ENCODE peak calls at places on chromosomes 4 and X, in six cellular contexts. One of them, this sample, is unnamed.

GRCh38 chrX:34848281-34848680 is 94.3 kb upstream of the FAM47B start:
- DNase-seq in A549: no peak
- DNase-seq in HepG2: no peak
- DNase-seq in K562: no peak
- DNase-seq in endothelial cell of umbilical vein: no peak
- DNase-seq in GM12878: no peak
- DNase-seq in this sample: no peak

GRCh38 chrX:140724337-140725105 is 15.0 kb downstream of the LINC00632 start:
- DNase-seq in A549: no peak
- DNase-seq in HepG2: no peak
- DNase-seq in K562: no peak
- DNase-seq in endothelial cell of umbilical vein: no peak
- DNase-seq in GM12878: no peak
- DNase-seq in this sample: no peak

GRCh38 chrX:11458175-11458574 is 165.0 kb downstream of the AMELX start:
- DNase-seq in A549: no peak
- DNase-seq in HepG2: no peak
- DNase-seq in K562: no peak
- DNase-seq in endothelial cell of umbilical vein: no peak
- DNase-seq in GM12878: no peak
- DNase-seq in this sample: no peak

GRCh38 chr4:58665649-58666048 is 1555.5 kb upstream of the IGFBP7 start:
- DNase-seq in A549: no peak
- DNase-seq in HepG2: no peak
- DNase-seq in K562: no peak
- DNase-seq in endothelial cell of umbilical vein: no peak
- DNase-seq in GM12878: no peak
- DNase-seq in this sample: no peak

GRCh38 chrX:104427693-104428092 is 138.3 kb upstream of the IL1RAPL2 start:
- DNase-seq in A549: no peak
- DNase-seq in HepG2: no peak
- DNase-seq in K562: no peak
- DNase-seq in endothelial cell of umbilical vein: no peak
- DNase-seq in GM12878: no peak
- DNase-seq in this sample: no peak

GRCh38 chrX:136586386-136586785 is 54.4 kb downstream of the VGLL1 start:
- DNase-seq in A549: no peak
- DNase-seq in HepG2: no peak
- DNase-seq in K562: no peak
- DNase-seq in endothelial cell of umbilical vein: no peak
- DNase-seq in GM12878: no peak
- DNase-seq in this sample: peak; percentile 4

GRCh38 chr4:21709031-21709430 is 239.5 kb downstream of the KCNIP4 start:
- DNase-seq in A549: no peak
- DNase-seq in HepG2: no peak
- DNase-seq in K562: no peak
- DNase-seq in endothelial cell of umbilical vein: peak; percentile 62
- DNase-seq in GM12878: no peak
- DNase-seq in this sample: no peak

GRCh38 chr4:80042821-80043220 is 30.2 kb downstream of the ANTXR2 start:
- DNase-seq in A549: no peak
- DNase-seq in HepG2: no peak
- DNase-seq in K562: no peak
- DNase-seq in endothelial cell of umbilical vein: no peak
- DNase-seq in GM12878: no peak
- DNase-seq in this sample: no peak

GRCh38 chr4:110618091-110619000 is 4.5 kb downstream of the PITX2 start:
- DNase-seq in A549: no peak
- DNase-seq in HepG2: no peak
- DNase-seq in K562: no peak
- DNase-seq in endothelial cell of umbilical vein: no peak
- DNase-seq in GM12878: no peak
- DNase-seq in this sample: no peak

GRCh38 chrX:150587585-150588503 is 19.4 kb downstream of the MTM1 start:
- DNase-seq in A549: peak; percentile 22
- DNase-seq in HepG2: no peak
- DNase-seq in K562: peak; percentile 36
- DNase-seq in endothelial cell of umbilical vein: peak; percentile 35
- DNase-seq in GM12878: no peak
- DNase-seq in this sample: peak; percentile 36

GRCh38 chr4:13067077-13067476 is 417.1 kb downstream of the RAB28 start:
- DNase-seq in A549: no peak
- DNase-seq in HepG2: no peak
- DNase-seq in K562: no peak
- DNase-seq in endothelial cell of umbilical vein: no peak
- DNase-seq in GM12878: no peak
- DNase-seq in this sample: no peak

GRCh38 chrX:45980726-45981125 is 564.5 kb downstream of the ZNF674 start:
- DNase-seq in A549: no peak
- DNase-seq in HepG2: no peak
- DNase-seq in K562: no peak
- DNase-seq in endothelial cell of umbilical vein: no peak
- DNase-seq in GM12878: no peak
- DNase-seq in this sample: no peak

GRCh38 chr4:102263024-102263787 is 82.1 kb downstream of the SLC39A8 start:
- DNase-seq in A549: peak; percentile 66
- DNase-seq in HepG2: peak; percentile 41
- DNase-seq in K562: no peak
- DNase-seq in endothelial cell of umbilical vein: peak; percentile 64
- DNase-seq in GM12878: no peak
- DNase-seq in this sample: peak; percentile 44

GRCh38 chr4:84985952-84986351 is 19.5 kb upstream of the WDFY3 start:
- DNase-seq in A549: peak; percentile 25
- DNase-seq in HepG2: peak; percentile 6
- DNase-seq in K562: no peak
- DNase-seq in endothelial cell of umbilical vein: no peak
- DNase-seq in GM12878: no peak
- DNase-seq in this sample: no peak

GRCh38 chrX:108018659-108019381 is 26.0 kb upstream of the VSIG1 start:
- DNase-seq in A549: no peak
- DNase-seq in HepG2: no peak
- DNase-seq in K562: no peak
- DNase-seq in endothelial cell of umbilical vein: no peak
- DNase-seq in GM12878: no peak
- DNase-seq in this sample: no peak

GRCh38 chr4:149823770-149824221 is 8.2 kb upstream of the IQCM start:
- DNase-seq in A549: peak; percentile 25
- DNase-seq in HepG2: no peak
- DNase-seq in K562: no peak
- DNase-seq in endothelial cell of umbilical vein: peak; percentile 86
- DNase-seq in GM12878: no peak
- DNase-seq in this sample: no peak

GRCh38 chr4:150909116-150909515 is 106.0 kb downstream of the LRBA start:
- DNase-seq in A549: no peak
- DNase-seq in HepG2: no peak
- DNase-seq in K562: no peak
- DNase-seq in endothelial cell of umbilical vein: no peak
- DNase-seq in GM12878: no peak
- DNase-seq in this sample: no peak

GRCh38 chr4:57147335-57148060 is 37.3 kb upstream of the IGFBP7 start:
- DNase-seq in A549: no peak
- DNase-seq in HepG2: no peak
- DNase-seq in K562: no peak
- DNase-seq in endothelial cell of umbilical vein: peak; percentile 22
- DNase-seq in GM12878: no peak
- DNase-seq in this sample: no peak

GRCh38 chr4:86497980-86498379 is 96.1 kb upstream of the PTPN13 start:
- DNase-seq in A549: no peak
- DNase-seq in HepG2: no peak
- DNase-seq in K562: no peak
- DNase-seq in endothelial cell of umbilical vein: no peak
- DNase-seq in GM12878: no peak
- DNase-seq in this sample: no peak

GRCh38 chr4:39686997-39687396 is 10.9 kb upstream of the UBE2K start:
- DNase-seq in A549: no peak
- DNase-seq in HepG2: no peak
- DNase-seq in K562: no peak
- DNase-seq in endothelial cell of umbilical vein: no peak
- DNase-seq in GM12878: no peak
- DNase-seq in this sample: peak; percentile 33

GRCh38 chr4:8305851-8306361 is 36.4 kb downstream of the HTRA3 start:
- DNase-seq in A549: no peak
- DNase-seq in HepG2: no peak
- DNase-seq in K562: no peak
- DNase-seq in endothelial cell of umbilical vein: no peak
- DNase-seq in GM12878: no peak
- DNase-seq in this sample: no peak

GRCh38 chr4:155679343-155679742 is 12.7 kb downstream of the GUCY1A1 start:
- DNase-seq in A549: no peak
- DNase-seq in HepG2: no peak
- DNase-seq in K562: no peak
- DNase-seq in endothelial cell of umbilical vein: no peak
- DNase-seq in GM12878: no peak
- DNase-seq in this sample: peak; percentile 6

GRCh38 chrX:49269768-49270248 is at the start of gene PPP1R3F:
- DNase-seq in A549: no peak
- DNase-seq in HepG2: no peak
- DNase-seq in K562: no peak
- DNase-seq in endothelial cell of umbilical vein: peak; percentile 1
- DNase-seq in GM12878: no peak
- DNase-seq in this sample: no peak

GRCh38 chrX:49269010-49269767 is 404 bp upstream of the PPP1R3F start:
- DNase-seq in A549: peak; percentile 99
- DNase-seq in HepG2: peak; percentile 94
- DNase-seq in K562: peak; percentile 83
- DNase-seq in endothelial cell of umbilical vein: peak; percentile 97
- DNase-seq in GM12878: peak; percentile 93
- DNase-seq in this sample: peak; percentile 98

GRCh38 chrX:49271341-49271740 is 1.7 kb downstream of the PPP1R3F start:
- DNase-seq in A549: no peak
- DNase-seq in HepG2: no peak
- DNase-seq in K562: no peak
- DNase-seq in endothelial cell of umbilical vein: no peak
- DNase-seq in GM12878: no peak
- DNase-seq in this sample: no peak

GRCh38 chrX:49268702-49269009 is 937 bp upstream of the PPP1R3F start:
- DNase-seq in A549: no peak
- DNase-seq in HepG2: no peak
- DNase-seq in K562: no peak
- DNase-seq in endothelial cell of umbilical vein: no peak
- DNase-seq in GM12878: no peak
- DNase-seq in this sample: no peak

DNA sequence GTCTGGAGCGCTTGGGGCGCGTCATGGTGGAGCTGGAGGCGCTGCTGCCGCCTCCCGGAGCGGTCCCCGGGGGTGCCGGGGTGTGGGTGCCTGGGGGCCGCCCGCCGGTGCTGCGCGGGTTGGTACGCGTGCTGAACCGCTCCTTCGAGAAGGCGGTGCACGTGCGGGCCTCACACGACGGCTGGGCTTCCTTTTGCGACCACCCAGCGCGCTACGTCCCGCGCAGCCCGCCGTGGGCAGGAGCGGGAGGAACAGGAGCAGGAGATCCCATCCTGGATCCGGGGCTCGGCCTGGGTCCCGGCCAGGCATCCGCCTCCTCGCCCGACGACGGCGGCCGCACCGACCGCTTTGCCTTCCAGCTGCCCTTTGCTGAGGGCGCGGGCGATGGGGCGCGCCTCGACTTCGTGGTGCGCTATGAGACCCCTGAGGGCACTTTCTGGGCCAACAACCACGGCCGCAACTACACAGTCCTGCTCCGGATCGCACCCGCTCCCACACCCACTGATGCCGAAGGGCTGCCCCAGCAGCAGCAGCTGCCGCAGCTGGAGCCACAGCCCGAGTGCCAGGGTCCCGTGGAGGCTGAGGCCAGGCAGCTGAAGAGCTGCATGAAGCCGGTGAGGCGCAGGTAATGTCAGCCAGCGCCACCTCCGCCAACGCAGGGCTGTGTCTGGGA is 792 bp downstream of the PPP1R3F start:
- DNase-seq in A549: peak; percentile 5
- DNase-seq in HepG2: no peak
- DNase-seq in K562: peak; percentile 29
- DNase-seq in endothelial cell of umbilical vein: no peak
- DNase-seq in GM12878: no peak
- DNase-seq in this sample: no peak
- TF ChIP-seq MYC in A549: no peak
- TF ChIP-seq MYC in HepG2: no peak
- TF ChIP-seq MYC in K562: no peak
- TF ChIP-seq MYC in endothelial cell of umbilical vein: no peak
- TF ChIP-seq MYC in GM12878: no peak
- TF ChIP-seq MYC in this sample: no peak

DNA sequence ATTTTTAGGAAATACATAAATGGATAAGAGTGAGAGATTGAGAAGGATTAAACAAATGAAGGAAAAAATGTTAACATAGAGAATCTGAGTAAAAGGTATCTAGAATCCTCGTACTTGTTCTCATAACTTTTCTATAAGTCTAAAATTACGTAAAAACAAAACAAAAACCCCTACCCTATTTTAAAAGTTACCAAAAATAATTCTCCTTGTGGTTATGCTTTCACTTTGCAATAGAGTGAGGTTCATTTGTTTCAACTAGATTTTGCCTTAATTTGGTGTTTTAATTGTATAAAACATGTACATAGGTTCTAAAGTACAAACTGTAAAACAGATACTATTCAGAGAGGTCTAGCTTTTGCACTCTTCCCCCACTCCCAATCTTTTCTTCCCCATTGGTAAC is 3.8 kb upstream of the GPR34 start:
- DNase-seq in A549: no peak
- DNase-seq in HepG2: no peak
- DNase-seq in K562: no peak
- DNase-seq in endothelial cell of umbilical vein: no peak
- DNase-seq in GM12878: no peak
- DNase-seq in this sample: no peak
- TF ChIP-seq MAX in A549: no peak
- TF ChIP-seq MAX in HepG2: no peak
- TF ChIP-seq MAX in K562: no peak
- TF ChIP-seq MAX in endothelial cell of umbilical vein: no peak
- TF ChIP-seq MAX in GM12878: no peak
- TF ChIP-seq MAX in this sample: no peak

DNA sequence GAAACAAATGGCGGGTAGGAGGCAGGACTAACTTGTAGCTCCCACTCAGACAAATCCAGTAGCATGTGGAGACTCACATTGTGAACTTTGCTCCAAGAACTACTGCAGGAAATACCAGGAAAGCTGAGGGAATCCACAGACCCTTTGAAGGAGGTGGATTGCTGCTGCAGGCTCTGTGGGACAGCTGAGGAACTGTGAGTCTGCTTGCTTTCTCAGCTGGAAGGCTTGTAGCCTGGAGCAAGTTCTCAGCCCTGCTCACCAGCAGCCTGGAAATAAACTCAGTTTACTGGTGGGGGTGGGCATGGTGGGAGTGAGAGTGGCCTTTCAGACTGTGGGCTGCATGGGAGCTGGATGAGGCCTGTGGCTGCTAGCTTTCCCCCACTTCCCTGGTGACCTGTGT is 16.0 kb downstream of the RTL3 start:
- DNase-seq in A549: no peak
- DNase-seq in HepG2: no peak
- DNase-seq in K562: no peak
- DNase-seq in endothelial cell of umbilical vein: no peak
- DNase-seq in GM12878: no peak
- DNase-seq in this sample: no peak
- TF ChIP-seq MYC in A549: no peak
- TF ChIP-seq MYC in HepG2: no peak
- TF ChIP-seq MYC in K562: no peak
- TF ChIP-seq MYC in endothelial cell of umbilical vein: no peak
- TF ChIP-seq MYC in GM12878: no peak
- TF ChIP-seq MYC in this sample: no peak

GRCh38 chr4:146647615-146648383 is 9.1 kb downstream of the POU4F2 start:
- DNase-seq in A549: no peak
- DNase-seq in HepG2: no peak
- DNase-seq in K562: no peak
- DNase-seq in endothelial cell of umbilical vein: no peak
- DNase-seq in GM12878: no peak
- DNase-seq in this sample: no peak
- TF ChIP-seq MAX in A549: no peak
- TF ChIP-seq MAX in HepG2: no peak
- TF ChIP-seq MAX in K562: no peak
- TF ChIP-seq MAX in endothelial cell of umbilical vein: no peak
- TF ChIP-seq MAX in GM12878: no peak
- TF ChIP-seq MAX in this sample: no peak

This sample was measured in NB4.